ENCODE peak calls at places on chromosomes 16 and 17, in four cellular contexts. H, P, M and O are unnamed samples.

GRCh38 chr16:51818342-51818944 is 667.4 kb upstream of the SALL1 start:
- DNase-seq in H (no peak), P (no peak), M (peak; percentile 9), O (no peak)

GRCh38 chr17:9467518-9467917 is 108.1 kb downstream of the STX8 start:
- DNase-seq in H (no peak), P (peak; percentile 9), M (no peak), O (no peak)

GRCh38 chr17:75587718-75588545 is at the start of gene MYO15B:
- DNase-seq in H (peak; percentile 63), P (no peak), M (no peak), O (no peak)

GRCh38 chr16:18839555-18839954 is 38.2 kb upstream of the ARL6IP1 start:
- DNase-seq in H (no peak), P (no peak), M (no peak), O (peak; percentile 42)

GRCh38 chr17:42518046-42518754 is 17.8 kb upstream of the NAGLU start:
- DNase-seq in H (no peak), P (no peak), M (peak; percentile 75), O (peak; percentile 94)

GRCh38 chr17:39144414-39144813 is 7.0 kb downstream of the PLXDC1 start:
- DNase-seq in H (no peak), P (no peak), M (no peak), O (peak; percentile 44)

GRCh38 chr17:78117027-78117981 is 11.3 kb downstream of the TMC6 start:
- DNase-seq in H (peak; percentile 27), P (no peak), M (no peak), O (no peak)

GRCh38 chr17:5813357-5813756 is 229.0 kb upstream of the NLRP1 start:
- DNase-seq in H (no peak), P (no peak), M (no peak), O (no peak)

GRCh38 chr17:70668938-70669778 is 499.8 kb downstream of the KCNJ2 start:
- DNase-seq in H (no peak), P (no peak), M (no peak), O (no peak)

GRCh38 chr17:42928714-42929496 is 28.3 kb downstream of the G6PC1 start:
- DNase-seq in H (no peak), P (peak; percentile 68), M (no peak), O (peak; percentile 72)

GRCh38 chr17:37693328-37693727 is 50.1 kb upstream of the DDX52 start:
- DNase-seq in H (no peak), P (no peak), M (no peak), O (no peak)

GRCh38 chr16:85195884-85196816 is 83.9 kb upstream of the CIBAR2 start:
- DNase-seq in H (no peak), P (no peak), M (no peak), O (no peak)

GRCh38 chr16:85612191-85612800 is 826 bp upstream of the GSE1 start:
- DNase-seq in H (no peak), P (no peak), M (peak; percentile 93), O (peak; percentile 91)

GRCh38 chr17:45234641-45235040 is 13.0 kb downstream of the FMNL1 start:
- DNase-seq in H (peak; percentile 45), P (no peak), M (no peak), O (no peak)

GRCh38 chr16:86375841-86376240 is 134.5 kb upstream of the FOXF1 start:
- DNase-seq in H (no peak), P (no peak), M (no peak), O (no peak)